ENCODE peak calls at places on chromosome 17, in nine cellular contexts. R is LNCaP clone FGC; G is AG09309; O is GM12865; T is left ventricle myocardium inferior; P is A549; E is CD8-positive, alpha-beta T cell; K is coronary artery; N is pancreas. M is an unnamed sample.

GRCh38 chr17:7211512-7212277 is 7.9 kb downstream of the DLG4 start:
- DNase-seq in N (peak; percentile 13), R (no peak), T (peak; percentile 12), O (no peak), P (no peak), K (no peak), G (no peak), E (no peak), M (no peak)

GRCh38 chr17:70171159-70171558 is 1.8 kb downstream of the KCNJ2 start:
- DNase-seq in G (no peak), R (no peak), K (no peak), N (no peak), P (no peak), E (no peak), T (no peak), O (no peak), M (no peak)

GRCh38 chr17:50863221-50863843 is 2.8 kb downstream of the TOB1 start:
- DNase-seq in K (no peak), P (no peak), N (peak; percentile 69), E (peak; percentile 35), O (peak; percentile 63), R (no peak), G (no peak), T (no peak), M (peak; percentile 34)

GRCh38 chr17:13374203-13375143 is 227.3 kb downstream of the HS3ST3A1 start:
- DNase-seq in G (no peak), R (no peak), T (no peak), P (no peak), O (no peak), K (no peak), N (no peak), E (no peak), M (no peak)

GRCh38 chr17:51142597-51142996 is 10.8 kb upstream of the NME1 start:
- DNase-seq in K (no peak), E (no peak), P (no peak), N (no peak), R (no peak), T (no peak), G (no peak), O (no peak), M (no peak)

GRCh38 chr17:29565643-29566472 is 979 bp downstream of the ABHD15 start:
- DNase-seq in E (peak; percentile 60), R (no peak), G (no peak), P (peak; percentile 70), N (peak; percentile 63), K (peak; percentile 74), O (peak; percentile 83), T (no peak), M (peak; percentile 62)

GRCh38 chr17:1949754-1950153 is 75.4 kb downstream of the RTN4RL1 start:
- DNase-seq in T (no peak), N (no peak), P (no peak), R (no peak), O (no peak), K (no peak), E (no peak), G (no peak), M (no peak)

GRCh38 chr17:68697850-68698313 is 96.7 kb upstream of the FAM20A start:
- DNase-seq in R (no peak), E (no peak), N (no peak), T (no peak), K (no peak), G (no peak), O (no peak), P (no peak), M (no peak)

GRCh38 chr17:29827179-29827578 is 102.8 kb downstream of the SSH2 start:
- DNase-seq in T (no peak), K (no peak), R (no peak), E (no peak), G (no peak), P (no peak), N (no peak), O (no peak), M (no peak)

GRCh38 chr17:48791128-48792032 is 25.6 kb downstream of the TTLL6 start:
- DNase-seq in O (peak; percentile 78), T (peak; percentile 56), N (peak; percentile 80), P (peak; percentile 94), K (no peak), E (peak; percentile 16), G (peak; percentile 66), R (peak; percentile 90), M (peak; percentile 70)

GRCh38 chr17:20127660-20128413 is 118.7 kb downstream of the SPECC1 start:
- DNase-seq in G (peak; percentile 17), O (no peak), N (no peak), R (no peak), K (no peak), P (no peak), E (no peak), T (no peak), M (no peak)

GRCh38 chr17:15966183-15966878 is 21.4 kb downstream of the ADORA2B start:
- DNase-seq in N (peak; percentile 60), P (no peak), O (no peak), R (peak; percentile 78), G (no peak), T (no peak), K (no peak), E (no peak), M (no peak)

GRCh38 chr17:16214190-16215001 is 938 bp downstream of the NCOR1 start:
- DNase-seq in K (no peak), P (no peak), E (no peak), O (no peak), T (no peak), R (no peak), G (no peak), N (no peak), M (no peak)

GRCh38 chr17:75238684-75239191 is 22.7 kb downstream of the GGA3 start:
- DNase-seq in R (peak; percentile 35), G (no peak), O (peak; percentile 86), P (peak; percentile 96), K (no peak), T (no peak), N (peak; percentile 59), E (peak; percentile 62), M (peak; percentile 82)

GRCh38 chr17:51016099-51016498 is 104.6 kb downstream of the SPAG9 start:
- DNase-seq in P (no peak), E (no peak), T (no peak), N (no peak), O (no peak), K (no peak), R (no peak), G (no peak), M (no peak)

GRCh38 chr17:54096216-54096615 is 273.5 kb downstream of the KIF2B start:
- DNase-seq in N (no peak), R (no peak), G (no peak), P (no peak), T (no peak), O (no peak), K (no peak), E (no peak), M (no peak)

GRCh38 chr17:40416671-40417070 is 1.0 kb downstream of the TOP2A start:
- DNase-seq in G (no peak), K (no peak), P (no peak), N (no peak), O (no peak), T (no peak), E (no peak), R (no peak), M (no peak)

GRCh38 chr17:77597421-77598240 is 360.9 kb upstream of the TNRC6C start:
- DNase-seq in N (no peak), P (no peak), K (no peak), G (no peak), R (no peak), E (no peak), T (no peak), O (no peak), M (no peak)

GRCh38 chr17:67573987-67574657 is 143.6 kb upstream of the NOL11 start:
- DNase-seq in K (no peak), G (no peak), P (no peak), E (no peak), T (no peak), R (no peak), O (peak; percentile 33), N (no peak), M (no peak)

GRCh38 chr17:67576471-67576870 is 141.3 kb upstream of the NOL11 start:
- DNase-seq in G (no peak), K (no peak), N (no peak), T (no peak), R (no peak), E (no peak), O (peak; percentile 30), P (no peak), M (no peak)

GRCh38 chr17:67574658-67575293 is 143.0 kb upstream of the NOL11 start:
- DNase-seq in R (no peak), N (no peak), E (no peak), T (no peak), K (no peak), G (no peak), P (no peak), O (peak; percentile 92), M (peak; percentile 42)

GRCh38 chr17:67577429-67577828 is 140.3 kb upstream of the NOL11 start:
- DNase-seq in P (no peak), T (no peak), N (no peak), K (no peak), O (no peak), R (no peak), G (no peak), E (no peak), M (no peak)

GRCh38 chr17:67575325-67575724 is 142.4 kb upstream of the NOL11 start:
- DNase-seq in O (peak; percentile 93), T (no peak), K (no peak), P (no peak), G (no peak), E (no peak), N (peak; percentile 53), R (no peak), M (peak; percentile 51)
- TF ChIP-seq CTCF in O (peak; percentile 59), T (no peak), K (no peak), P (no peak), G (no peak), E (no peak), N (no peak), R (no peak), M (peak; percentile 54)

GRCh38 chr17:38539386-38539785 is 66.4 kb downstream of the SRCIN1 start:
- DNase-seq in T (no peak), G (no peak), O (no peak), E (no peak), R (no peak), N (no peak), P (no peak), K (no peak), M (no peak)
- TF ChIP-seq CTCF in T (no peak), G (no peak), O (no peak), E (no peak), R (no peak), N (no peak), P (no peak), K (no peak), M (no peak)

GRCh38 chr17:57152916-57153528 is 68.0 kb downstream of the AKAP1 start:
- DNase-seq in R (no peak), P (no peak), K (no peak), E (no peak), N (no peak), O (no peak), T (no peak), G (no peak), M (no peak)
- TF ChIP-seq CTCF in R (no peak), P (no peak), K (no peak), E (no peak), N (no peak), O (no peak), T (no peak), G (no peak), M (no peak)

DNA sequence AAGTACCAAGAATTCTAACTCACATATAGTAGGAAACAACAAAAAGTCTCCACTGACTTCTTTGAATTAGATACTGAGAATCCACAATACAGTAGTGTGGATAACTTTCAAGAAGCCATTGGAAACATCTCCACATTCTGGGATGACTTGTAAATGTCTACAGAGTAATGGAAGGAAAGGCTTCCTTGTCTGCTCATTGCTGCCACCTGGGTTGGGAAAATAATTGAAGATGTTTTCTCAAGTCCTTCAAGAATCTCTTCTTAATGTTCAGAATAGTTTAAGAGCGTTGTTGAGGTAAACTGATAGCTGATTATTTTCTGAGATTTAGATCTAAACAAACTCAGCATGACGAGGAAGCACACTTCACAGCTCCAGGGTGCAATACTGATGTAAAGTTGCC is 14.0 kb downstream of the CPSF4L start:
- DNase-seq in E (no peak), T (no peak), R (no peak), O (no peak), K (no peak), G (no peak), P (no peak), N (no peak), M (no peak)
- TF ChIP-seq CTCF in E (no peak), T (no peak), R (no peak), O (no peak), K (no peak), G (peak; percentile 34), P (peak; percentile 47), N (no peak), M (peak; percentile 31)

M was measured in GM10248.